ENCODE peak calls at places on chromosomes 1 and 21, in seven cellular contexts. One of them, this sample, is unnamed.

GRCh38 chr1:54121482-54122130 is 31.2 kb downstream of the CDCP2 start:
- DNase-seq in left ventricle myocardium inferior: peak
- DNase-seq in tibial artery: peak
- DNase-seq in breast epithelium: peak
- DNase-seq in neuronal stem cell: peak
- DNase-seq in fibroblast of the aortic adventitia: peak
- DNase-seq in mucosa of descending colon: peak
- DNase-seq in this sample: peak

GRCh38 chr1:152141971-152142584 is 16.9 kb downstream of the RPTN start:
- DNase-seq in breast epithelium: no peak
- DNase-seq in tibial artery: peak
- DNase-seq in neuronal stem cell: peak
- DNase-seq in mucosa of descending colon: no peak
- DNase-seq in fibroblast of the aortic adventitia: peak
- DNase-seq in left ventricle myocardium inferior: peak
- DNase-seq in this sample: peak

GRCh38 chr1:169999357-169999756 is 75.1 kb downstream of the KIFAP3 start:
- DNase-seq in fibroblast of the aortic adventitia: peak
- DNase-seq in left ventricle myocardium inferior: peak
- DNase-seq in neuronal stem cell: no peak
- DNase-seq in breast epithelium: no peak
- DNase-seq in tibial artery: peak
- DNase-seq in mucosa of descending colon: no peak
- DNase-seq in this sample: no peak

GRCh38 chr1:107548276-107548675 is 407.4 kb downstream of the NTNG1 start:
- DNase-seq in tibial artery: no peak
- DNase-seq in mucosa of descending colon: no peak
- DNase-seq in breast epithelium: no peak
- DNase-seq in left ventricle myocardium inferior: no peak
- DNase-seq in neuronal stem cell: no peak
- DNase-seq in fibroblast of the aortic adventitia: no peak
- DNase-seq in this sample: no peak

GRCh38 chr1:56923207-56923606 is 42.6 kb downstream of the C8B start:
- DNase-seq in left ventricle myocardium inferior: no peak
- DNase-seq in fibroblast of the aortic adventitia: no peak
- DNase-seq in neuronal stem cell: no peak
- DNase-seq in breast epithelium: no peak
- DNase-seq in tibial artery: no peak
- DNase-seq in mucosa of descending colon: no peak
- DNase-seq in this sample: no peak

GRCh38 chr1:201251411-201251810 is 31.9 kb upstream of the PKP1 start:
- DNase-seq in neuronal stem cell: no peak
- DNase-seq in breast epithelium: no peak
- DNase-seq in left ventricle myocardium inferior: no peak
- DNase-seq in fibroblast of the aortic adventitia: no peak
- DNase-seq in mucosa of descending colon: no peak
- DNase-seq in tibial artery: no peak
- DNase-seq in this sample: no peak

GRCh38 chr1:84669831-84670230 is 20.4 kb downstream of the SSX2IP start:
- DNase-seq in mucosa of descending colon: no peak
- DNase-seq in fibroblast of the aortic adventitia: peak
- DNase-seq in neuronal stem cell: no peak
- DNase-seq in left ventricle myocardium inferior: no peak
- DNase-seq in breast epithelium: no peak
- DNase-seq in tibial artery: no peak
- DNase-seq in this sample: no peak

GRCh38 chr1:242146640-242147039 is 147.7 kb upstream of the MAP1LC3C start:
- DNase-seq in fibroblast of the aortic adventitia: no peak
- DNase-seq in left ventricle myocardium inferior: no peak
- DNase-seq in neuronal stem cell: no peak
- DNase-seq in tibial artery: no peak
- DNase-seq in breast epithelium: no peak
- DNase-seq in mucosa of descending colon: no peak
- DNase-seq in this sample: no peak

GRCh38 chr1:33301273-33301984 is 19.5 kb downstream of the A3GALT2 start:
- DNase-seq in tibial artery: peak
- DNase-seq in breast epithelium: no peak
- DNase-seq in fibroblast of the aortic adventitia: peak
- DNase-seq in neuronal stem cell: no peak
- DNase-seq in mucosa of descending colon: no peak
- DNase-seq in left ventricle myocardium inferior: no peak
- DNase-seq in this sample: peak

GRCh38 chr1:111878649-111879048 is 110.8 kb downstream of the KCND3 start:
- DNase-seq in fibroblast of the aortic adventitia: no peak
- DNase-seq in neuronal stem cell: no peak
- DNase-seq in tibial artery: no peak
- DNase-seq in mucosa of descending colon: no peak
- DNase-seq in left ventricle myocardium inferior: no peak
- DNase-seq in breast epithelium: no peak
- DNase-seq in this sample: no peak

GRCh38 chr1:20160034-20160433 is 20.9 kb downstream of the PLA2G2F start:
- DNase-seq in mucosa of descending colon: no peak
- DNase-seq in neuronal stem cell: no peak
- DNase-seq in fibroblast of the aortic adventitia: peak
- DNase-seq in breast epithelium: no peak
- DNase-seq in tibial artery: no peak
- DNase-seq in left ventricle myocardium inferior: no peak
- DNase-seq in this sample: no peak

GRCh38 chr21:31927872-31928476 is 55.2 kb downstream of the HUNK start:
- DNase-seq in left ventricle myocardium inferior: no peak
- DNase-seq in fibroblast of the aortic adventitia: no peak
- DNase-seq in tibial artery: no peak
- DNase-seq in neuronal stem cell: no peak
- DNase-seq in mucosa of descending colon: no peak
- DNase-seq in breast epithelium: no peak
- DNase-seq in this sample: no peak

GRCh38 chr1:8040586-8040985 is 14.5 kb upstream of the ERRFI1 start:
- DNase-seq in tibial artery: peak
- DNase-seq in mucosa of descending colon: no peak
- DNase-seq in neuronal stem cell: no peak
- DNase-seq in fibroblast of the aortic adventitia: peak
- DNase-seq in left ventricle myocardium inferior: peak
- DNase-seq in breast epithelium: peak
- DNase-seq in this sample: peak

GRCh38 chr21:28587748-28588147 is 404.9 kb downstream of the LTN1 start:
- DNase-seq in mucosa of descending colon: no peak
- DNase-seq in fibroblast of the aortic adventitia: peak
- DNase-seq in neuronal stem cell: no peak
- DNase-seq in breast epithelium: no peak
- DNase-seq in tibial artery: no peak
- DNase-seq in left ventricle myocardium inferior: no peak
- DNase-seq in this sample: no peak

GRCh38 chr1:154870117-154870571 is at the start of gene KCNN3:
- DNase-seq in fibroblast of the aortic adventitia: peak
- DNase-seq in mucosa of descending colon: peak
- DNase-seq in neuronal stem cell: peak
- DNase-seq in left ventricle myocardium inferior: peak
- DNase-seq in breast epithelium: peak
- DNase-seq in tibial artery: peak
- DNase-seq in this sample: peak

GRCh38 chr1:28010979-28011378 is 51.2 kb downstream of the XKR8 start:
- DNase-seq in tibial artery: no peak
- DNase-seq in mucosa of descending colon: no peak
- DNase-seq in neuronal stem cell: no peak
- DNase-seq in fibroblast of the aortic adventitia: peak
- DNase-seq in left ventricle myocardium inferior: no peak
- DNase-seq in breast epithelium: no peak
- DNase-seq in this sample: no peak

GRCh38 chr1:154809436-154810413 is 60.4 kb downstream of the KCNN3 start:
- DNase-seq in tibial artery: peak
- DNase-seq in fibroblast of the aortic adventitia: peak
- DNase-seq in mucosa of descending colon: peak
- DNase-seq in neuronal stem cell: no peak
- DNase-seq in breast epithelium: no peak
- DNase-seq in left ventricle myocardium inferior: no peak
- DNase-seq in this sample: no peak

DNA sequence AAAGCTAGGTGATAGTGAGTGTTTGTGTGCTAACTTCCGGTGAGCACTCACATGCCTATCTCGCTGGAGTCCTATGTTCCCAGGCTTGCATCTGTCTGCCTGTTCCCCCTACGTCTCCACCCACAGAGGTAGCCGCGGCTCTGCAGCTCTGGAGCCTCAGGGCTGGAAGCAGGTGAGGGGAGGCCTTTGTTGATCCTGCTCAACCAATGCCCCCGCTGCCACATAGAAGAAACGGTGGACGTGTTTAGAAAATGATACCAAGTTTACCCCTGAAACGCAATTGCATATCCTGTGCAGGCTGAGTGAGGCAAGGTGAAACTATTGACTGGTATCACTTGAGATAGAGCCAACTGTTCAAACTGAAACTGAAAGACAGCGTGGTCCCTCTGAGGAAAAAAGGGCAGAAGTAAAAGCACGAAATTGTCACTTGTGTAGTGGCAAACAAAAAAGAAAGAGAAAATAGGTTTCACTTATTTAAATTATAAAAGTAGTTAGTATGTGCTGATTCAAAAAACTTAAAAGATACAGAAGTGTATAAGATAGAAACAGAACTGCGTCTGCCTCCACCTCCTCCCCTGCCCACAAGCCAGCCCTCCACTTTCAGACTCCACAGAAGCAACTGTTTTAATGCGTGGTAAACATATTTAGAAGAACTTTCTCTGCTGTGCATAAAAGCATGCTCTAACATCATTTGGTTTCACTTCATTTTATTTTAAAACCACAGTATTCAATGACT is 38.6 kb upstream of the ETS2 start:
- DNase-seq in breast epithelium: no peak
- DNase-seq in mucosa of descending colon: peak
- DNase-seq in tibial artery: no peak
- DNase-seq in neuronal stem cell: no peak
- DNase-seq in fibroblast of the aortic adventitia: no peak
- DNase-seq in left ventricle myocardium inferior: no peak
- DNase-seq in this sample: no peak
- H3K4me3 ChIP-seq in breast epithelium: peak
- H3K4me3 ChIP-seq in mucosa of descending colon: no peak
- H3K4me3 ChIP-seq in tibial artery: no peak
- H3K4me3 ChIP-seq in neuronal stem cell: no peak
- H3K4me3 ChIP-seq in fibroblast of the aortic adventitia: no peak
- H3K4me3 ChIP-seq in left ventricle myocardium inferior: peak
- H3K4me3 ChIP-seq in this sample: peak

GRCh38 chr1:214255509-214255908 is 25.4 kb upstream of the SMYD2 start:
- DNase-seq in mucosa of descending colon: no peak
- DNase-seq in fibroblast of the aortic adventitia: no peak
- DNase-seq in breast epithelium: no peak
- DNase-seq in left ventricle myocardium inferior: no peak
- DNase-seq in neuronal stem cell: no peak
- DNase-seq in tibial artery: no peak
- DNase-seq in this sample: no peak

GRCh38 chr1:214260561-214261205 is 20.3 kb upstream of the SMYD2 start:
- DNase-seq in mucosa of descending colon: no peak
- DNase-seq in breast epithelium: no peak
- DNase-seq in fibroblast of the aortic adventitia: no peak
- DNase-seq in tibial artery: no peak
- DNase-seq in left ventricle myocardium inferior: no peak
- DNase-seq in neuronal stem cell: no peak
- DNase-seq in this sample: no peak

GRCh38 chr1:214259353-214259982 is 21.5 kb upstream of the SMYD2 start:
- DNase-seq in breast epithelium: no peak
- DNase-seq in left ventricle myocardium inferior: no peak
- DNase-seq in neuronal stem cell: no peak
- DNase-seq in fibroblast of the aortic adventitia: no peak
- DNase-seq in mucosa of descending colon: no peak
- DNase-seq in tibial artery: no peak
- DNase-seq in this sample: no peak

GRCh38 chr1:214264196-214264595 is 16.8 kb upstream of the SMYD2 start:
- DNase-seq in fibroblast of the aortic adventitia: no peak
- DNase-seq in mucosa of descending colon: no peak
- DNase-seq in tibial artery: no peak
- DNase-seq in left ventricle myocardium inferior: no peak
- DNase-seq in breast epithelium: no peak
- DNase-seq in neuronal stem cell: peak
- DNase-seq in this sample: no peak

GRCh38 chr1:214261206-214262123 is 19.5 kb upstream of the SMYD2 start:
- DNase-seq in left ventricle myocardium inferior: peak
- DNase-seq in fibroblast of the aortic adventitia: peak
- DNase-seq in breast epithelium: peak
- DNase-seq in mucosa of descending colon: peak
- DNase-seq in tibial artery: peak
- DNase-seq in neuronal stem cell: peak
- DNase-seq in this sample: peak
- H3K4me3 ChIP-seq in left ventricle myocardium inferior: peak
- H3K4me3 ChIP-seq in fibroblast of the aortic adventitia: no peak
- H3K4me3 ChIP-seq in breast epithelium: no peak
- H3K4me3 ChIP-seq in mucosa of descending colon: no peak
- H3K4me3 ChIP-seq in tibial artery: no peak
- H3K4me3 ChIP-seq in neuronal stem cell: no peak
- H3K4me3 ChIP-seq in this sample: no peak

GRCh38 chr1:100134872-100135271 is 1.9 kb downstream of the TRMT13 start:
- DNase-seq in left ventricle myocardium inferior: no peak
- DNase-seq in tibial artery: no peak
- DNase-seq in fibroblast of the aortic adventitia: peak
- DNase-seq in neuronal stem cell: no peak
- DNase-seq in breast epithelium: no peak
- DNase-seq in mucosa of descending colon: no peak
- DNase-seq in this sample: no peak
- H3K4me3 ChIP-seq in left ventricle myocardium inferior: no peak
- H3K4me3 ChIP-seq in tibial artery: no peak
- H3K4me3 ChIP-seq in fibroblast of the aortic adventitia: no peak
- H3K4me3 ChIP-seq in neuronal stem cell: no peak
- H3K4me3 ChIP-seq in breast epithelium: no peak
- H3K4me3 ChIP-seq in mucosa of descending colon: no peak
- H3K4me3 ChIP-seq in this sample: no peak

DNA sequence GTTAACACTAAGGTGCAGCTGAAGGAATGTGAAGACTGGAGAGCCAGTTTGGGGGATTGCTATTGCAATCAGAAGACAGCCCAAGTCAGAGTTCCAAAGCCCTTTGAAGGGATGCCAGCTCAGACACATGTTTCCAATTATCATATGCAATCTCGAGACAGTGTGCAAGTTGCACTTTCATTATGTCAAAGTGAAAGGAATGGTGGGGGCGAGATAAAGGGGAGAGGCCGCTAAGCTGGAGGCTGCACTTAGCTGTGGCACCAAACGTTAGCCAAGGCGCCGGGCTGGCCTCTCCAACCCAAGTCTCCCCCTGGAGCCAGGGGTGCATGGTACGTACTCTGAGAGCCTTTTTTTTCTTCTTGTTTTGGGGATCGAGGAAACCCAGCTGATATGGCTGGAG is 58.0 kb downstream of the NGF start:
- DNase-seq in tibial artery: no peak
- DNase-seq in mucosa of descending colon: no peak
- DNase-seq in neuronal stem cell: no peak
- DNase-seq in breast epithelium: no peak
- DNase-seq in left ventricle myocardium inferior: no peak
- DNase-seq in fibroblast of the aortic adventitia: peak
- DNase-seq in this sample: no peak
- H3K4me3 ChIP-seq in tibial artery: no peak
- H3K4me3 ChIP-seq in mucosa of descending colon: no peak
- H3K4me3 ChIP-seq in neuronal stem cell: no peak
- H3K4me3 ChIP-seq in breast epithelium: peak
- H3K4me3 ChIP-seq in left ventricle myocardium inferior: no peak
- H3K4me3 ChIP-seq in fibroblast of the aortic adventitia: peak
- H3K4me3 ChIP-seq in this sample: no peak

This sample was measured in heart left ventricle.